ENCODE peak calls at places on chromosomes 1 and 21, in six cellular contexts. One of them, this sample, is unnamed.
A peak's percentile ranks its signal among the peaks of the same experiment; 100 is the strongest.

GRCh38 chr1:187408217-187409004 is 579.7 kb downstream of the PLA2G4A start:
- DNase-seq in NT2/D1: no peak
- DNase-seq in A549: no peak
- DNase-seq in upper lobe of right lung: no peak
- DNase-seq in stomach: no peak
- DNase-seq in kidney: no peak
- DNase-seq in this sample: no peak

GRCh38 chr1:244757091-244757939 is 78.1 kb upstream of the COX20 start:
- DNase-seq in NT2/D1: no peak
- DNase-seq in A549: no peak
- DNase-seq in upper lobe of right lung: no peak
- DNase-seq in stomach: peak; percentile 40
- DNase-seq in kidney: no peak
- DNase-seq in this sample: no peak

GRCh38 chr1:215407575-215407974 is 159.5 kb upstream of the KCTD3 start:
- DNase-seq in NT2/D1: no peak
- DNase-seq in A549: no peak
- DNase-seq in upper lobe of right lung: no peak
- DNase-seq in stomach: no peak
- DNase-seq in kidney: no peak
- DNase-seq in this sample: no peak

GRCh38 chr1:161198206-161198876 is 513 bp downstream of the ADAMTS4 start:
- DNase-seq in NT2/D1: peak; percentile 55
- DNase-seq in A549: no peak
- DNase-seq in upper lobe of right lung: no peak
- DNase-seq in stomach: no peak
- DNase-seq in kidney: peak; percentile 77
- DNase-seq in this sample: no peak

GRCh38 chr1:224058303-224058702 is 55.6 kb upstream of the FBXO28 start:
- DNase-seq in NT2/D1: no peak
- DNase-seq in A549: no peak
- DNase-seq in upper lobe of right lung: no peak
- DNase-seq in stomach: no peak
- DNase-seq in kidney: no peak
- DNase-seq in this sample: no peak

GRCh38 chr21:42534361-42534900 is 20.8 kb downstream of the SLC37A1 start:
- DNase-seq in NT2/D1: no peak
- DNase-seq in A549: no peak
- DNase-seq in upper lobe of right lung: peak; percentile 67
- DNase-seq in stomach: peak; percentile 26
- DNase-seq in kidney: peak; percentile 69
- DNase-seq in this sample: peak; percentile 7

GRCh38 chr1:186700688-186701087 is 20.5 kb upstream of the PTGS2 start:
- DNase-seq in NT2/D1: no peak
- DNase-seq in A549: no peak
- DNase-seq in upper lobe of right lung: no peak
- DNase-seq in stomach: no peak
- DNase-seq in kidney: no peak
- DNase-seq in this sample: no peak

GRCh38 chr1:248802454-248802853 is 23.3 kb downstream of the SH3BP5L start:
- DNase-seq in NT2/D1: no peak
- DNase-seq in A549: no peak
- DNase-seq in upper lobe of right lung: no peak
- DNase-seq in stomach: no peak
- DNase-seq in kidney: no peak
- DNase-seq in this sample: no peak

GRCh38 chr1:209609403-209610377 is 26.2 kb downstream of the CAMK1G start:
- DNase-seq in NT2/D1: no peak
- DNase-seq in A549: no peak
- DNase-seq in upper lobe of right lung: peak; percentile 79
- DNase-seq in stomach: no peak
- DNase-seq in kidney: no peak
- DNase-seq in this sample: no peak

GRCh38 chr1:153346067-153346723 is 2.4 kb downstream of the PGLYRP4 start:
- DNase-seq in NT2/D1: no peak
- DNase-seq in A549: no peak
- DNase-seq in upper lobe of right lung: no peak
- DNase-seq in stomach: no peak
- DNase-seq in kidney: no peak
- DNase-seq in this sample: no peak

GRCh38 chr1:39757501-39757900 is 13.6 kb downstream of the OXCT2 start:
- DNase-seq in NT2/D1: no peak
- DNase-seq in A549: no peak
- DNase-seq in upper lobe of right lung: no peak
- DNase-seq in stomach: no peak
- DNase-seq in kidney: no peak
- DNase-seq in this sample: no peak

GRCh38 chr1:12087797-12088314 is 24.8 kb downstream of the TNFRSF8 start:
- DNase-seq in NT2/D1: no peak
- DNase-seq in A549: no peak
- DNase-seq in upper lobe of right lung: no peak
- DNase-seq in stomach: no peak
- DNase-seq in kidney: peak; percentile 14
- DNase-seq in this sample: no peak

GRCh38 chr1:2212542-2213491 is 15.3 kb upstream of the SKI start:
- DNase-seq in NT2/D1: peak; percentile 84
- DNase-seq in A549: peak; percentile 90
- DNase-seq in upper lobe of right lung: peak; percentile 93
- DNase-seq in stomach: peak; percentile 88
- DNase-seq in kidney: peak; percentile 97
- DNase-seq in this sample: peak; percentile 95

GRCh38 chr1:202110977-202111376 is 11.7 kb upstream of the GPR37L1 start:
- DNase-seq in NT2/D1: no peak
- DNase-seq in A549: no peak
- DNase-seq in upper lobe of right lung: no peak
- DNase-seq in stomach: no peak
- DNase-seq in kidney: no peak
- DNase-seq in this sample: no peak

GRCh38 chr1:181430015-181430657 is 53.2 kb upstream of the CACNA1E start:
- DNase-seq in NT2/D1: no peak
- DNase-seq in A549: no peak
- DNase-seq in upper lobe of right lung: no peak
- DNase-seq in stomach: no peak
- DNase-seq in kidney: no peak
- DNase-seq in this sample: no peak

GRCh38 chr1:32318127-32318869 is 17.7 kb downstream of the MARCKSL1 start:
- DNase-seq in NT2/D1: no peak
- DNase-seq in A549: no peak
- DNase-seq in upper lobe of right lung: no peak
- DNase-seq in stomach: no peak
- DNase-seq in kidney: no peak
- DNase-seq in this sample: no peak
- H3K4me1 ChIP-seq in NT2/D1: no peaks in the 10 kb centered on the region
- H3K4me1 ChIP-seq in A549: peaks cover 26% of the 10 kb centered on the region
- H3K4me1 ChIP-seq in upper lobe of right lung: peaks cover 10% of the 10 kb centered on the region
- H3K4me1 ChIP-seq in stomach: peaks cover 30% of the 10 kb centered on the region
- H3K4me1 ChIP-seq in kidney: peaks cover 2% of the 10 kb centered on the region
- H3K4me1 ChIP-seq in this sample: no peaks in the 10 kb centered on the region

DNA sequence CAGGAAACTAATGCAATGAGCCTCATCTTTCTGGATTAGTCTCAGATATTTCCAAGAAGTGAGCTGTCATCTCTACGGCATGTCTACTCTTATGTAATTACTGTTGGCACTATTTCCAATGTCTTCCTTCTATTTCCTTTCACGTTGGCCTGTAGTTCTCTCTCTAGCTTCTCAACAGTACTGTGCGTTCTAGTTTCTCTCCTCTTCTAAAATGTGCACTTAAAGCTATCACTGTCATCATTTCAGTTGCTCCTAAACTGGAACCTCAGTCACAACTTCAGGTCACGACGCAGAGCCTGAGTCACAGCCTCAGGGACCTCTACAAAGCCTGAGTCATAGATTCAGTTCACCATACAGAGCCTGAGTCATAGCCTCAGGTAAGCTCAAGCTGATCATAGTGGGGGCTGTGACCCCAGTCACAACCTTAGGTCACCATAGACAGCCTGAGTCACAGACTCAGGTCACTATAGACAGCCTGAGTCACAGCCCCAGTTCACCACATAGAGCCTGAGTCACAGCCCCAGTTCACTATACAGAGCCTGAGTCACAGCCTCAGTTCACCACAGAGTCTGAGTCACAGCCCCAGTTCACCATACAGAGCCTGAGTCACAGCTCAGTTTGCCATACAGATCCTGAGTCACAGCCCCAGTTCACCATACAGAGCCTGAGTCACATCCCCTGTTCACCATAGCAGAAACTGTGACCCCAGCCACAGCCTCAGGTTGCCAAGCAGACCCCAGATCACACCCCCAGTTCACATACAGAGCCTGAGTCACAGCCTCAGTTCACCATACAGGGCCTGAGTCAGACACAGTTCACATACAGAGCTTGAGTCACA is 13.0 kb downstream of the WNT9A start:
- DNase-seq in NT2/D1: no peak
- DNase-seq in A549: peak; percentile 49
- DNase-seq in upper lobe of right lung: peak; percentile 16
- DNase-seq in stomach: no peak
- DNase-seq in kidney: no peak
- DNase-seq in this sample: peak; percentile 1
- H3K4me1 ChIP-seq in NT2/D1: peaks cover under 1% of the 10 kb centered on the region
- H3K4me1 ChIP-seq in A549: no peaks in the 10 kb centered on the region
- H3K4me1 ChIP-seq in upper lobe of right lung: no peaks in the 10 kb centered on the region
- H3K4me1 ChIP-seq in stomach: no peaks in the 10 kb centered on the region
- H3K4me1 ChIP-seq in kidney: no peaks in the 10 kb centered on the region
- H3K4me1 ChIP-seq in this sample: no peaks in the 10 kb centered on the region

GRCh38 chr1:29800120-29800519 is 563.8 kb downstream of the PTPRU start:
- DNase-seq in NT2/D1: no peak
- DNase-seq in A549: no peak
- DNase-seq in upper lobe of right lung: no peak
- DNase-seq in stomach: no peak
- DNase-seq in kidney: no peak
- DNase-seq in this sample: no peak

GRCh38 chr1:29802181-29803068 is 566.1 kb downstream of the PTPRU start:
- DNase-seq in NT2/D1: no peak
- DNase-seq in A549: no peak
- DNase-seq in upper lobe of right lung: no peak
- DNase-seq in stomach: peak; percentile 15
- DNase-seq in kidney: peak; percentile 10
- DNase-seq in this sample: no peak

GRCh38 chr1:29801003-29801402 is 564.7 kb downstream of the PTPRU start:
- DNase-seq in NT2/D1: no peak
- DNase-seq in A549: no peak
- DNase-seq in upper lobe of right lung: no peak
- DNase-seq in stomach: no peak
- DNase-seq in kidney: no peak
- DNase-seq in this sample: no peak

GRCh38 chr1:29800522-29800956 is 564.2 kb downstream of the PTPRU start:
- DNase-seq in NT2/D1: no peak
- DNase-seq in A549: no peak
- DNase-seq in upper lobe of right lung: no peak
- DNase-seq in stomach: no peak
- DNase-seq in kidney: no peak
- DNase-seq in this sample: no peak

DNA sequence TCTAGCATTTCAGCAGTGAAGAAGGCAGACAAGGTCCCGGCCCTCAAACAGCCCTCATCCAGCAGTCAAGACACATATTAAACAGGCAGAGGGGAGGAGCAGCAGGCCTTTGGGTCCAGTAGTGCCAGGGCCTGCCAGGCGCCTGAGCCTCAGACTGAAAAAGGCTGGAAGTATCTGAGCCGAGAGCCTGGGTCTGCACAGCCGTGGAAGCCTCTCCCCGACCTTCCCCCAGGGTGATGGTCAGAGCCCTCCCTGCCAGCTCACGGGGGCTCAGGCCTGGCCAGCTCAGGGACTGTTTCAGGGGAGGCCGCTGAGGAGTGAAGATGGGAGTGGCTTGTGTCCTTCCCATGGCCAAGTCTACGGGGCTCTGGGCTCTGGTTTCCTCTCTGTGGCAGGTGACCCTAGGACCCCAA is 565.2 kb downstream of the PTPRU start:
- DNase-seq in NT2/D1: no peak
- DNase-seq in A549: no peak
- DNase-seq in upper lobe of right lung: no peak
- DNase-seq in stomach: peak; percentile 16
- DNase-seq in kidney: peak; percentile 42
- DNase-seq in this sample: no peak
- H3K4me1 ChIP-seq in NT2/D1: peaks cover 8% of the 10 kb centered on the region
- H3K4me1 ChIP-seq in A549: no peaks in the 10 kb centered on the region
- H3K4me1 ChIP-seq in upper lobe of right lung: no peaks in the 10 kb centered on the region
- H3K4me1 ChIP-seq in stomach: no peaks in the 10 kb centered on the region
- H3K4me1 ChIP-seq in kidney: peaks cover 6% of the 10 kb centered on the region
- H3K4me1 ChIP-seq in this sample: peaks cover 14% of the 10 kb centered on the region

DNA sequence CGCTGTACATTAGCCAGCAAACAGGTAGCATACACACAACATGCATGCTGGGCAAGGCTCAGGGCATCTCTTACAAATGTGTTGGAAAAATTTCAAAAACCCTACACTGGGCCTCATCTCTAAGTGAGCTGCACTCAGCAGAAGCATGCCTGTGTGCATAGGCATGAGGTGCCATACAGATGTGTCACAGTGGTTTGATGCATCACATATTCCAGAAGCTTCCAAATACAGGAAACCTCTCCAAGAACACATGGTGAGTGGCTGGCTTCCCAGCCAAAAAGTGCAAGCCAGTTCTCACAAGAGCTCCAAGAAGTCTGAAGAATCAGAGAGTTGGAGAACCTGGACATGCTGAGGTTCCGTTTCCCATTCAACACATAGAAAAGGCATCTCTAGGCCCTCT is 58.3 kb downstream of the CD46 start:
- DNase-seq in NT2/D1: no peak
- DNase-seq in A549: no peak
- DNase-seq in upper lobe of right lung: no peak
- DNase-seq in stomach: no peak
- DNase-seq in kidney: no peak
- DNase-seq in this sample: no peak
- H3K4me1 ChIP-seq in NT2/D1: peaks cover 2% of the 10 kb centered on the region
- H3K4me1 ChIP-seq in A549: peaks cover 37% of the 10 kb centered on the region
- H3K4me1 ChIP-seq in upper lobe of right lung: peaks cover 100% of the 10 kb centered on the region
- H3K4me1 ChIP-seq in stomach: peaks cover 100% of the 10 kb centered on the region
- H3K4me1 ChIP-seq in kidney: peaks cover 76% of the 10 kb centered on the region
- H3K4me1 ChIP-seq in this sample: peaks cover 54% of the 10 kb centered on the region

GRCh38 chr21:32193066-32193465 is 85.8 kb downstream of the MIS18A start:
- DNase-seq in NT2/D1: no peak
- DNase-seq in A549: no peak
- DNase-seq in upper lobe of right lung: no peak
- DNase-seq in stomach: no peak
- DNase-seq in kidney: no peak
- DNase-seq in this sample: no peak

GRCh38 chr21:32200029-32200428 is 78.8 kb downstream of the MIS18A start:
- DNase-seq in NT2/D1: no peak
- DNase-seq in A549: no peak
- DNase-seq in upper lobe of right lung: no peak
- DNase-seq in stomach: no peak
- DNase-seq in kidney: no peak
- DNase-seq in this sample: no peak

GRCh38 chr21:32198369-32198768 is 80.5 kb downstream of the MIS18A start:
- DNase-seq in NT2/D1: no peak
- DNase-seq in A549: no peak
- DNase-seq in upper lobe of right lung: no peak
- DNase-seq in stomach: no peak
- DNase-seq in kidney: no peak
- DNase-seq in this sample: no peak

GRCh38 chr21:32192291-32192690 is 86.6 kb downstream of the MIS18A start:
- DNase-seq in NT2/D1: no peak
- DNase-seq in A549: no peak
- DNase-seq in upper lobe of right lung: no peak
- DNase-seq in stomach: no peak
- DNase-seq in kidney: no peak
- DNase-seq in this sample: no peak

DNA sequence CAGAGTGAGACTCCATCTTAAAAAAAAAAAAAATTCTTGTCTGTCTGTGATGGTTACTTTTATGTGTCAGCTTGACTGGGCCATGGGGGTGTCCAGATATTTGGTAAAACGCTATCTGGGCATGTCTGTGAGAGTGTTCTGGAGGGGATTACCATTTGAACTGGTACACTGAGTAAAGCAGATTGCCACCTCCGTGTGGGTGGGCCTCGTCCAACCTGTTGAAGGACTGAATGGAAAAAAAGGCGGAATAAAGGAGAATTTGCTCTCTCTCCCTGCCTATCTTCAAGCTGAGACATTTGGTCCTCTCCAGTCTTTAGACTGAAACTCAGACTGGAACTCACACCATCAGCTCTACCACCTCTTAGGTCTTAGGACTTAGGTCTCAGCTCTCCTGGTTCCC is 82.8 kb downstream of the MIS18A start:
- DNase-seq in NT2/D1: no peak
- DNase-seq in A549: no peak
- DNase-seq in upper lobe of right lung: no peak
- DNase-seq in stomach: no peak
- DNase-seq in kidney: no peak
- DNase-seq in this sample: no peak
- H3K4me1 ChIP-seq in NT2/D1: no peaks in the 10 kb centered on the region
- H3K4me1 ChIP-seq in A549: no peaks in the 10 kb centered on the region
- H3K4me1 ChIP-seq in upper lobe of right lung: no peaks in the 10 kb centered on the region
- H3K4me1 ChIP-seq in stomach: no peaks in the 10 kb centered on the region
- H3K4me1 ChIP-seq in kidney: no peaks in the 10 kb centered on the region
- H3K4me1 ChIP-seq in this sample: no peaks in the 10 kb centered on the region

This sample was measured in thyroid gland.